ENCODE peak calls at places on chromosome 6, in six cellular contexts. A is fibroblast of lung; R is ovary; N is CD4-positive, CD25-positive, alpha-beta regulatory T cell; I is tibial nerve; D is cardiac muscle cell. T is an unnamed sample.

GRCh38 chr6:113258771-113259170 is 598.4 kb upstream of the MARCKS start:
- DNase-seq in A (no peak), R (no peak), N (no peak), I (no peak), D (no peak), T (no peak)

GRCh38 chr6:19906161-19906560 is 69.0 kb downstream of the ID4 start:
- DNase-seq in A (no peak), R (no peak), N (no peak), I (no peak), D (peak; percentile 69), T (no peak)

GRCh38 chr6:115485400-115485799 is 575.3 kb downstream of the FRK start:
- DNase-seq in A (no peak), R (no peak), N (no peak), I (no peak), D (no peak), T (no peak)

GRCh38 chr6:27332692-27333641 is 20.9 kb upstream of the POM121L2 start:
- DNase-seq in A (peak; percentile 59), R (peak; percentile 48), N (peak; percentile 36), I (no peak), D (peak; percentile 47), T (peak; percentile 82)

GRCh38 chr6:161750677-161751076 is 476.8 kb upstream of the AGPAT4 start:
- DNase-seq in A (no peak), R (no peak), N (no peak), I (no peak), D (no peak), T (no peak)

GRCh38 chr6:44397424-44398169 is 10.1 kb downstream of the CDC5L start:
- DNase-seq in A (no peak), R (no peak), N (no peak), I (no peak), D (no peak), T (no peak)

GRCh38 chr6:142916881-142917280 is 28.1 kb downstream of the HIVEP2 start:
- DNase-seq in A (no peak), R (no peak), N (no peak), I (no peak), D (no peak), T (no peak)

GRCh38 chr6:45710304-45710821 is 305.3 kb downstream of the CLIC5 start:
- DNase-seq in A (peak; percentile 55), R (no peak), N (peak; percentile 67), I (no peak), D (peak; percentile 39), T (no peak)

GRCh38 chr6:16985484-16986284 is 116.2 kb upstream of the STMND1 start:
- DNase-seq in A (peak; percentile 86), R (no peak), N (no peak), I (no peak), D (peak; percentile 69), T (no peak)

GRCh38 chr6:117399924-117400323 is 25.8 kb downstream of the ROS1 start:
- DNase-seq in A (peak; percentile 7), R (no peak), N (no peak), I (no peak), D (peak; percentile 21), T (no peak)

GRCh38 chr6:70547313-70547712 is 19.4 kb upstream of the SDHAF4 start:
- DNase-seq in A (peak; percentile 24), R (no peak), N (peak; percentile 38), I (no peak), D (peak; percentile 42), T (peak; percentile 45)

GRCh38 chr6:36691612-36692011 is 6.0 kb upstream of the RAB44 start:
- DNase-seq in A (no peak), R (no peak), N (peak; percentile 27), I (no peak), D (no peak), T (no peak)

GRCh38 chr6:43953794-43954310 is 173.4 kb downstream of the MRPL14 start:
- DNase-seq in A (peak; percentile 31), R (peak; percentile 36), N (no peak), I (no peak), D (peak; percentile 37), T (peak; percentile 24)

GRCh38 chr6:11232968-11233626 is 629 bp upstream of the NEDD9 start:
- DNase-seq in A (no peak), R (no peak), N (no peak), I (no peak), D (no peak), T (peak; percentile 85)

GRCh38 chr6:136677344-136677743 is 114.9 kb downstream of the MAP3K5 start:
- DNase-seq in A (no peak), R (no peak), N (no peak), I (no peak), D (no peak), T (no peak)

GRCh38 chr6:99036672-99037071 is 88.9 kb upstream of the FBXL4 start:
- DNase-seq in A (no peak), R (no peak), N (no peak), I (no peak), D (no peak), T (no peak)

GRCh38 chr6:3418521-3419060 is 38.3 kb downstream of the SLC22A23 start:
- DNase-seq in A (no peak), R (no peak), N (no peak), I (no peak), D (no peak), T (no peak)

GRCh38 chr6:8642854-8643253 is 207.5 kb upstream of the SLC35B3 start:
- DNase-seq in A (no peak), R (no peak), N (no peak), I (no peak), D (no peak), T (no peak)

GRCh38 chr6:152457949-152458624 is 179.1 kb downstream of the SYNE1 start:
- DNase-seq in A (peak; percentile 68), R (no peak), N (no peak), I (no peak), D (no peak), T (no peak)

GRCh38 chr6:140438346-140438735 is 1063.9 kb upstream of the CITED2 start:
- DNase-seq in A (no peak), R (no peak), N (no peak), I (no peak), D (no peak), T (no peak)

GRCh38 chr6:160837146-160837545 is 135.1 kb downstream of the PLG start:
- DNase-seq in A (no peak), R (no peak), N (peak; percentile 7), I (no peak), D (no peak), T (no peak)

GRCh38 chr6:84151669-84152068 is 75.8 kb downstream of the CEP162 start:
- DNase-seq in A (peak; percentile 21), R (no peak), N (no peak), I (no peak), D (no peak), T (no peak)

GRCh38 chr6:119620846-119621570 is 271.4 kb upstream of the MAN1A1 start:
- DNase-seq in A (peak; percentile 85), R (no peak), N (no peak), I (no peak), D (peak; percentile 81), T (no peak)

GRCh38 chr6:13614126-13614925 is 809 bp upstream of the NOL7 start:
- DNase-seq in A (peak; percentile 53), R (no peak), N (no peak), I (no peak), D (peak; percentile 71), T (peak; percentile 67)

GRCh38 chr6:163001341-163001740 is 273.6 kb downstream of the PACRG start:
- DNase-seq in A (no peak), R (no peak), N (peak; percentile 19), I (no peak), D (peak; percentile 6), T (no peak)

GRCh38 chr6:169858935-169859351 is 107.5 kb downstream of the ERMARD start:
- DNase-seq in A (no peak), R (no peak), N (no peak), I (no peak), D (no peak), T (no peak)

GRCh38 chr6:15296249-15296648 is 50.4 kb downstream of the JARID2 start:
- DNase-seq in A (no peak), R (no peak), N (no peak), I (no peak), D (no peak), T (no peak)
- H3K4me1 ChIP-seq in A (peaks cover 9% of the 10 kb centered on the region), R (peaks cover 6% of the 10 kb centered on the region), N (peaks cover 34% of the 10 kb centered on the region), I (peaks cover 43% of the 10 kb centered on the region), D (peaks cover 21% of the 10 kb centered on the region), T (no peaks in the 10 kb centered on the region)

GRCh38 chr6:7144810-7145209 is 37.0 kb downstream of the RREB1 start:
- DNase-seq in A (no peak), R (no peak), N (no peak), I (no peak), D (peak; percentile 25), T (no peak)

GRCh38 chr6:7143161-7143974 is 35.6 kb downstream of the RREB1 start:
- DNase-seq in A (peak; percentile 45), R (no peak), N (no peak), I (no peak), D (peak; percentile 52), T (no peak)

GRCh38 chr6:7139835-7140470 is 32.2 kb downstream of the RREB1 start:
- DNase-seq in A (no peak), R (no peak), N (no peak), I (no peak), D (no peak), T (no peak)

GRCh38 chr6:7140631-7141366 is 33.0 kb downstream of the RREB1 start:
- DNase-seq in A (peak; percentile 69), R (peak; percentile 89), N (peak; percentile 72), I (peak; percentile 85), D (peak; percentile 81), T (peak; percentile 91)

DNA sequence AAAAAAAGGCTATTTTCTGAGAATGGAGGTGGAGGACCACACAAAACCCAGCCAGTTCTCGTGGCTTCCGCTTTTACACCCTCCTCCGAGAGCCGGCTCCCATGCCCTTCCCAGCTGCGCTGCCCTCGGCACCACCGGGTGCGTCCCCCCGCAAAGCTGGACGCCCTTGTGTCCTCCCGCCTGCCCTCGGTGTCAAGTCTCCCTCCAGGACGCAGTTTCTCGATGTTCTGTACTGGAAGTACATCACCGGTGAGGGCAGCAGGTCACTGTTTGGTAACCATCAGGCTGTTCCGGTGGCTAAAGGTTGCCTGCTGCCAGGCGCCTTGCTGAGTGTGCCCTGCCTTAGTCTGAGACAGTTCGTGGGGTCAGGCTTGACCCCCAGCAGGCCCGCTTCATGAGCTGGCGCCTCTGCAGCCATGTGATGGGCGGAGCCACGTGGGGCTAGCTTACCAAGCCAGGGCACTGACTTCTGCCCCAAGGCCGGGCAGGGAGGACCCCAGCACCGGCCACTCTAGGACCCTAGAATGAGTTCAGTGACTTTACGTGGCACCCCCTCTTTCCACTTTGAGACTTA is 34.6 kb downstream of the RREB1 start:
- DNase-seq in A (no peak), R (peak; percentile 46), N (no peak), I (no peak), D (no peak), T (no peak)
- H3K4me3 ChIP-seq in A (no peak overlapping the region), R (no peak overlapping the region), N (no peak overlapping the region), I (no peak overlapping the region), D (no peak overlapping the region), T (no peak overlapping the region)

GRCh38 chr6:156821707-156822106 is 44.5 kb downstream of the ARID1B start:
- DNase-seq in A (no peak), R (no peak), N (no peak), I (no peak), D (no peak), T (no peak)
- H3K4me1 ChIP-seq in A (peaks cover 4% of the 10 kb centered on the region), R (peaks cover 22% of the 10 kb centered on the region), N (peaks cover 41% of the 10 kb centered on the region), I (peaks cover 97% of the 10 kb centered on the region), D (peaks cover 41% of the 10 kb centered on the region), T (peaks cover 3% of the 10 kb centered on the region)

DNA sequence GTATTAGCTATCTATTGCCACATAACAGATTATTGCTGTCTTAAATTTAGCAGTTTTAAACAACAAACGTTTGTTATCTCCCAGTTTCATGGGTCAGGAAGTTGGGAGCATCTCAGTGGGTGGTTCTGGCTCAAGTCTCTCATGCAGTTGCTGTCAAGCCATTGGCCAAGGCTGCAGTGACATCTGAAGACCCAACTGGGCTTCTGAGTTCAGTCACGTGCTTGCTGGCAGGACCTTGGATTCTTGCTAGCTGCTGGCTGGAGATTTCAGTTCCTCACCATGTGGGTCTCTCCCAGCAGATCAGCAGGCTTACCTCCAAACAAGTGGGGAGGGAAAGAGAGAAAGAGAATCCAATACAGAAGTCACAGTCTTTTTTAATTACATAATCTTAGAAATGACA is 152.6 kb upstream of the EXOC2 start:
- DNase-seq in A (no peak), R (no peak), N (no peak), I (no peak), D (no peak), T (no peak)
- H3K4me3 ChIP-seq in A (no peak overlapping the region), R (no peak overlapping the region), N (no peak overlapping the region), I (no peak overlapping the region), D (no peak overlapping the region), T (no peak overlapping the region)

T was measured in HAP-1.